ENCODE peak calls at places on chromosome 19, in seven cellular contexts. L, S, Y, O, A, R and B are unnamed samples.

GRCh38 chr19:19217110-19217509 is 5.4 kb downstream of the NCAN start:
- DNase-seq in L (no peak), S (no peak), Y (no peak), O (no peak), A (no peak), R (peak; percentile 20), B (no peak)

GRCh38 chr19:15154002-15154612 is 46.7 kb downstream of the NOTCH3 start:
- DNase-seq in L (peak; percentile 39), S (no peak), Y (peak; percentile 53), O (peak; percentile 51), A (peak; percentile 38), R (peak; percentile 40), B (no peak)

GRCh38 chr19:38304866-38305429 is 897 bp downstream of the C19orf33 start:
- DNase-seq in L (peak; percentile 96), S (peak; percentile 93), Y (no peak), O (no peak), A (peak; percentile 94), R (peak; percentile 36), B (peak; percentile 83)

GRCh38 chr19:51296331-51297093 is 14.9 kb upstream of the IGLON5 start:
- DNase-seq in L (no peak), S (no peak), Y (no peak), O (no peak), A (no peak), R (no peak), B (no peak)

GRCh38 chr19:30425885-30426838 is 54.0 kb downstream of the ZNF536 start:
- DNase-seq in L (no peak), S (no peak), Y (no peak), O (no peak), A (no peak), R (no peak), B (no peak)

GRCh38 chr19:28497137-28497536 is 715.8 kb downstream of the UQCRFS1 start:
- DNase-seq in L (no peak), S (no peak), Y (no peak), O (no peak), A (no peak), R (peak; percentile 89), B (no peak)

GRCh38 chr19:17302391-17303166 is 646 bp downstream of the ABHD8 start:
- DNase-seq in L (peak; percentile 65), S (peak; percentile 86), Y (no peak), O (no peak), A (no peak), R (no peak), B (no peak)

GRCh38 chr19:14378890-14379289 is 2.4 kb upstream of the ADGRE5 start:
- DNase-seq in L (no peak), S (no peak), Y (no peak), O (no peak), A (no peak), R (no peak), B (no peak)

GRCh38 chr19:3513198-3514140 is 7.4 kb downstream of the FZR1 start:
- DNase-seq in L (no peak), S (no peak), Y (no peak), O (no peak), A (no peak), R (no peak), B (no peak)

GRCh38 chr19:47231215-47232054 is 436 bp upstream of the BBC3 start:
- DNase-seq in L (peak; percentile 96), S (peak; percentile 97), Y (peak; percentile 95), O (peak; percentile 94), A (peak; percentile 94), R (peak; percentile 91), B (peak; percentile 96)

GRCh38 chr19:15511671-15512424 is 3.5 kb downstream of the CYP4F22 start:
- DNase-seq in L (no peak), S (peak; percentile 59), Y (no peak), O (no peak), A (no peak), R (no peak), B (no peak)

GRCh38 chr19:54096642-54097106 is 3.9 kb downstream of the OSCAR start:
- DNase-seq in L (no peak), S (peak; percentile 72), Y (no peak), O (peak; percentile 61), A (peak; percentile 42), R (peak; percentile 45), B (no peak)

GRCh38 chr19:10206226-10206873 is 11.6 kb upstream of the DNMT1 start:
- DNase-seq in L (no peak), S (no peak), Y (no peak), O (no peak), A (no peak), R (peak; percentile 88), B (no peak)

GRCh38 chr19:11279505-11280236 is 16.3 kb upstream of the TSPAN16 start:
- DNase-seq in L (no peak), S (no peak), Y (no peak), O (no peak), A (no peak), R (peak; percentile 36), B (no peak)

GRCh38 chr19:13045812-13046211 is 50.5 kb downstream of the NFIX start:
- DNase-seq in L (no peak), S (no peak), Y (no peak), O (no peak), A (no peak), R (no peak), B (no peak)

GRCh38 chr19:12137541-12137940 is 2.6 kb downstream of the ZNF20 start:
- DNase-seq in L (no peak), S (no peak), Y (no peak), O (no peak), A (no peak), R (no peak), B (no peak)

GRCh38 chr19:46878613-46879375 is 18.0 kb downstream of the ARHGAP35 start:
- DNase-seq in L (no peak), S (no peak), Y (no peak), O (no peak), A (no peak), R (peak; percentile 95), B (no peak)

GRCh38 chr19:11382898-11383705 is 1.0 kb downstream of the EPOR start:
- DNase-seq in L (peak; percentile 70), S (peak; percentile 89), Y (peak; percentile 73), O (peak; percentile 79), A (peak; percentile 64), R (no peak), B (peak; percentile 47)

GRCh38 chr19:6626764-6627163 is 35.8 kb upstream of the CD70 start:
- DNase-seq in L (no peak), S (no peak), Y (no peak), O (no peak), A (no peak), R (no peak), B (no peak)

GRCh38 chr19:13005253-13005652 is 10.0 kb downstream of the NFIX start:
- DNase-seq in L (no peak), S (no peak), Y (no peak), O (no peak), A (no peak), R (no peak), B (no peak)

GRCh38 chr19:38654478-38655079 is 7.1 kb downstream of the ACTN4 start:
- DNase-seq in L (no peak), S (no peak), Y (no peak), O (no peak), A (no peak), R (peak; percentile 52), B (no peak)

GRCh38 chr19:45297674-45298073 is 25.0 kb downstream of the CKM start:
- DNase-seq in L (no peak), S (no peak), Y (no peak), O (no peak), A (no peak), R (no peak), B (peak; percentile 41)

GRCh38 chr19:18776288-18776594 is 14.9 kb downstream of the COMP start:
- DNase-seq in L (no peak), S (no peak), Y (no peak), O (no peak), A (no peak), R (peak; percentile 68), B (peak; percentile 25)

GRCh38 chr19:50844296-50844935 is 10.3 kb upstream of the KLK3 start:
- DNase-seq in L (no peak), S (no peak), Y (no peak), O (no peak), A (no peak), R (no peak), B (no peak)

GRCh38 chr19:4304509-4305252 is at the start of gene FSD1:
- DNase-seq in L (peak; percentile 59), S (no peak), Y (no peak), O (no peak), A (no peak), R (peak; percentile 37), B (peak; percentile 67)

GRCh38 chr19:13169769-13170168 is 19.6 kb downstream of the IER2 start:
- DNase-seq in L (peak; percentile 65), S (no peak), Y (no peak), O (peak; percentile 66), A (peak; percentile 60), R (peak; percentile 66), B (no peak)

GRCh38 chr19:23075031-23075733 is 41.6 kb upstream of the ZNF730 start:
- DNase-seq in L (peak; percentile 55), S (peak; percentile 77), Y (no peak), O (peak; percentile 56), A (peak; percentile 19), R (peak; percentile 80), B (peak; percentile 89)

GRCh38 chr19:54707932-54708331 is 16.3 kb upstream of the KIR3DL3 start:
- DNase-seq in L (no peak), S (no peak), Y (no peak), O (no peak), A (peak; percentile 17), R (no peak), B (no peak)

GRCh38 chr19:38211206-38211605 is 12.8 kb downstream of the DPF1 start:
- DNase-seq in L (no peak), S (no peak), Y (no peak), O (no peak), A (no peak), R (no peak), B (peak; percentile 75)

GRCh38 chr19:16367269-16367683 is 42.6 kb downstream of the KLF2 start:
- DNase-seq in L (no peak), S (peak; percentile 61), Y (no peak), O (peak; percentile 45), A (no peak), R (no peak), B (peak; percentile 67)

GRCh38 chr19:48616041-48616436 is 1.2 kb upstream of the FAM83E start:
- DNase-seq in L (no peak), S (no peak), Y (peak; percentile 61), O (no peak), A (no peak), R (no peak), B (no peak)
- H3K4me1 ChIP-seq in L (peaks cover 46% of the 10 kb centered on the region), S (peaks cover 9% of the 10 kb centered on the region), Y (peaks cover 62% of the 10 kb centered on the region), O (no peaks in the 10 kb centered on the region), A (peaks cover 47% of the 10 kb centered on the region), R (peaks cover 12% of the 10 kb centered on the region), B (peaks cover 5% of the 10 kb centered on the region)

GRCh38 chr19:33273065-33273736 is 29.1 kb downstream of the CEBPA start:
- DNase-seq in L (no peak), S (peak; percentile 72), Y (no peak), O (peak; percentile 44), A (no peak), R (no peak), B (no peak)
- H3K4me1 ChIP-seq in L (peaks cover 31% of the 10 kb centered on the region), S (peaks cover 3% of the 10 kb centered on the region), Y (peaks cover 16% of the 10 kb centered on the region), O (no peaks in the 10 kb centered on the region), A (peaks cover 19% of the 10 kb centered on the region), R (peaks cover 4% of the 10 kb centered on the region), B (no peaks in the 10 kb centered on the region)

GRCh38 chr19:1271528-1272422 is 2.6 kb downstream of the CIRBP start:
- DNase-seq in L (no peak), S (no peak), Y (no peak), O (no peak), A (no peak), R (no peak), B (no peak)
- H3K4me1 ChIP-seq in L (peaks cover 81% of the 10 kb centered on the region), S (peaks cover 32% of the 10 kb centered on the region), Y (peaks cover 81% of the 10 kb centered on the region), O (no peaks in the 10 kb centered on the region), A (peaks cover 78% of the 10 kb centered on the region), R (peaks cover 46% of the 10 kb centered on the region), B (peaks cover 15% of the 10 kb centered on the region)

GRCh38 chr19:41273076-41273475 is 8.9 kb downstream of the HNRNPUL1 start:
- DNase-seq in L (no peak), S (no peak), Y (no peak), O (no peak), A (no peak), R (no peak), B (no peak)
- H3K4me1 ChIP-seq in L (no peaks in the 10 kb centered on the region), S (no peaks in the 10 kb centered on the region), Y (no peaks in the 10 kb centered on the region), O (no peaks in the 10 kb centered on the region), A (no peaks in the 10 kb centered on the region), R (no peaks in the 10 kb centered on the region), B (no peaks in the 10 kb centered on the region)